ENCODE peak calls at places on chromosomes 12 and 14, in four cellular contexts. One of them, this sample, is unnamed. For H3K9me3 and H3K4me1, the result is how much of the 10 kb centered on the place peaks cover.

GRCh38 chr12:117012189-117012805 is 86.9 kb downstream of the TESC start:
- DNase-seq in mesenchymal stem cell: peak
- DNase-seq in HepG2: no peak
- DNase-seq in neuronal stem cell: no peak
- DNase-seq in this sample: no peak

GRCh38 chr12:108753969-108754368 is 22.7 kb upstream of the CORO1C start:
- DNase-seq in neuronal stem cell: no peak
- DNase-seq in HepG2: no peak
- DNase-seq in mesenchymal stem cell: no peak
- DNase-seq in this sample: no peak

GRCh38 chr12:58509116-58509885 is 411.0 kb downstream of the LRIG3 start:
- DNase-seq in mesenchymal stem cell: peak
- DNase-seq in HepG2: no peak
- DNase-seq in neuronal stem cell: no peak
- DNase-seq in this sample: no peak

GRCh38 chr12:88725592-88726143 is 145.4 kb upstream of the KITLG start:
- DNase-seq in mesenchymal stem cell: no peak
- DNase-seq in neuronal stem cell: no peak
- DNase-seq in HepG2: no peak
- DNase-seq in this sample: no peak

GRCh38 chr14:70731447-70732239 is 77.7 kb downstream of the MAP3K9 start:
- DNase-seq in HepG2: no peak
- DNase-seq in neuronal stem cell: no peak
- DNase-seq in mesenchymal stem cell: no peak
- DNase-seq in this sample: no peak

GRCh38 chr14:63493246-63493645 is 49.9 kb downstream of the PPP2R5E start:
- DNase-seq in mesenchymal stem cell: no peak
- DNase-seq in neuronal stem cell: peak
- DNase-seq in HepG2: no peak
- DNase-seq in this sample: peak

GRCh38 chr14:94145902-94146527 is 16.6 kb upstream of the IFI27L2 start:
- DNase-seq in neuronal stem cell: no peak
- DNase-seq in mesenchymal stem cell: no peak
- DNase-seq in HepG2: no peak
- DNase-seq in this sample: peak

GRCh38 chr12:127355061-127355820 is 911.7 kb upstream of the TMEM132C start:
- DNase-seq in mesenchymal stem cell: no peak
- DNase-seq in HepG2: no peak
- DNase-seq in neuronal stem cell: no peak
- DNase-seq in this sample: no peak

GRCh38 chr12:124478985-124479645 is 88.3 kb downstream of the NCOR2 start:
- DNase-seq in neuronal stem cell: no peak
- DNase-seq in mesenchymal stem cell: no peak
- DNase-seq in HepG2: no peak
- DNase-seq in this sample: no peak

GRCh38 chr14:26765768-26766550 is 168.1 kb upstream of the NOVA1 start:
- DNase-seq in neuronal stem cell: peak
- DNase-seq in HepG2: no peak
- DNase-seq in mesenchymal stem cell: peak
- DNase-seq in this sample: no peak

GRCh38 chr12:31494455-31494854 is 96.5 kb downstream of the DENND5B start:
- DNase-seq in neuronal stem cell: no peak
- DNase-seq in mesenchymal stem cell: no peak
- DNase-seq in HepG2: no peak
- DNase-seq in this sample: no peak

GRCh38 chr12:94798107-94798506 is 147.8 kb upstream of the TMCC3 start:
- DNase-seq in HepG2: no peak
- DNase-seq in mesenchymal stem cell: no peak
- DNase-seq in neuronal stem cell: no peak
- DNase-seq in this sample: no peak

GRCh38 chr14:73238941-73239340 is 1.6 kb downstream of the PAPLN start:
- DNase-seq in neuronal stem cell: no peak
- DNase-seq in HepG2: no peak
- DNase-seq in mesenchymal stem cell: no peak
- DNase-seq in this sample: no peak

GRCh38 chr14:60563113-60563512 is 54.2 kb downstream of the SIX6 start:
- DNase-seq in mesenchymal stem cell: no peak
- DNase-seq in HepG2: no peak
- DNase-seq in neuronal stem cell: no peak
- DNase-seq in this sample: no peak

GRCh38 chr14:75044322-75044721 is 6.9 kb downstream of the MLH3 start:
- DNase-seq in mesenchymal stem cell: no peak
- DNase-seq in neuronal stem cell: no peak
- DNase-seq in HepG2: no peak
- DNase-seq in this sample: no peak

GRCh38 chr12:109829667-109830066 is 3.5 kb downstream of the TRPV4 start:
- DNase-seq in neuronal stem cell: no peak
- DNase-seq in mesenchymal stem cell: no peak
- DNase-seq in HepG2: no peak
- DNase-seq in this sample: no peak

GRCh38 chr14:99734406-99735051 is 50.4 kb downstream of the CYP46A1 start:
- DNase-seq in neuronal stem cell: no peak
- DNase-seq in mesenchymal stem cell: no peak
- DNase-seq in HepG2: no peak
- DNase-seq in this sample: no peak

GRCh38 chr12:5305425-5305824 is 126.5 kb upstream of the NTF3 start:
- DNase-seq in mesenchymal stem cell: no peak
- DNase-seq in HepG2: no peak
- DNase-seq in neuronal stem cell: no peak
- DNase-seq in this sample: no peak

GRCh38 chr14:102584871-102585869 is 7.3 kb upstream of the RCOR1 start:
- DNase-seq in neuronal stem cell: peak
- DNase-seq in mesenchymal stem cell: peak
- DNase-seq in HepG2: no peak
- DNase-seq in this sample: no peak

GRCh38 chr12:11650697-11651281 is 1.3 kb downstream of the ETV6 start:
- DNase-seq in mesenchymal stem cell: peak
- DNase-seq in HepG2: peak
- DNase-seq in neuronal stem cell: peak
- DNase-seq in this sample: peak

GRCh38 chr12:111444314-111444705 is 38.6 kb downstream of the SH2B3 start:
- DNase-seq in HepG2: no peak
- DNase-seq in mesenchymal stem cell: peak
- DNase-seq in neuronal stem cell: no peak
- DNase-seq in this sample: peak

GRCh38 chr12:130017571-130018449 is 114.0 kb upstream of the TMEM132D start:
- DNase-seq in neuronal stem cell: no peak
- DNase-seq in HepG2: no peak
- DNase-seq in mesenchymal stem cell: no peak
- DNase-seq in this sample: no peak

GRCh38 chr12:72295744-72296143 is 23.6 kb downstream of the TRHDE start:
- DNase-seq in HepG2: no peak
- DNase-seq in neuronal stem cell: no peak
- DNase-seq in mesenchymal stem cell: peak
- DNase-seq in this sample: no peak

GRCh38 chr12:3069714-3070113 is 7.5 kb upstream of the TSPAN9 start:
- DNase-seq in neuronal stem cell: no peak
- DNase-seq in HepG2: no peak
- DNase-seq in mesenchymal stem cell: no peak
- DNase-seq in this sample: no peak

GRCh38 chr12:14167005-14167628 is 185.7 kb upstream of the GRIN2B start:
- DNase-seq in mesenchymal stem cell: peak
- DNase-seq in HepG2: peak
- DNase-seq in neuronal stem cell: peak
- DNase-seq in this sample: peak

GRCh38 chr14:81298911-81299310 is 78.2 kb upstream of the GTF2A1 start:
- DNase-seq in HepG2: no peak
- DNase-seq in mesenchymal stem cell: no peak
- DNase-seq in neuronal stem cell: no peak
- DNase-seq in this sample: no peak

GRCh38 chr12:85527192-85527591 is 247.2 kb downstream of the ALX1 start:
- DNase-seq in HepG2: no peak
- DNase-seq in mesenchymal stem cell: no peak
- DNase-seq in neuronal stem cell: no peak
- DNase-seq in this sample: peak

GRCh38 chr14:96588410-96589249 is 86.4 kb downstream of the PAPOLA start:
- DNase-seq in neuronal stem cell: no peak
- DNase-seq in HepG2: no peak
- DNase-seq in mesenchymal stem cell: no peak
- DNase-seq in this sample: no peak

GRCh38 chr12:46371718-46372130 is 849 bp downstream of the SLC38A2 start:
- DNase-seq in neuronal stem cell: no peak
- DNase-seq in HepG2: no peak
- DNase-seq in mesenchymal stem cell: peak
- DNase-seq in this sample: peak

GRCh38 chr12:19130224-19131019 is 889 bp downstream of the PLEKHA5 start:
- DNase-seq in HepG2: no peak
- DNase-seq in neuronal stem cell: peak
- DNase-seq in mesenchymal stem cell: no peak
- DNase-seq in this sample: no peak

GRCh38 chr14:99245541-99246511 is 26.2 kb downstream of the BCL11B start:
- DNase-seq in neuronal stem cell: no peak
- DNase-seq in HepG2: no peak
- DNase-seq in mesenchymal stem cell: no peak
- DNase-seq in this sample: no peak

GRCh38 chr12:62519043-62519442 is 52.4 kb downstream of the MON2 start:
- DNase-seq in mesenchymal stem cell: no peak
- DNase-seq in neuronal stem cell: no peak
- DNase-seq in HepG2: no peak
- DNase-seq in this sample: no peak

GRCh38 chr12:108306014-108306501 is 33.1 kb downstream of the CMKLR1 start:
- DNase-seq in HepG2: no peak
- DNase-seq in neuronal stem cell: peak
- DNase-seq in mesenchymal stem cell: peak
- DNase-seq in this sample: no peak

GRCh38 chr12:84858796-84859195 is 53.8 kb downstream of the SLC6A15 start:
- DNase-seq in HepG2: no peak
- DNase-seq in neuronal stem cell: no peak
- DNase-seq in mesenchymal stem cell: no peak
- DNase-seq in this sample: no peak

GRCh38 chr12:14410177-14410576 is 44.7 kb downstream of the ATF7IP start:
- DNase-seq in neuronal stem cell: no peak
- DNase-seq in HepG2: no peak
- DNase-seq in mesenchymal stem cell: no peak
- DNase-seq in this sample: no peak

GRCh38 chr12:131287015-131287937 is 333.6 kb downstream of the ADGRD1 start:
- DNase-seq in neuronal stem cell: no peak
- DNase-seq in mesenchymal stem cell: no peak
- DNase-seq in HepG2: no peak
- DNase-seq in this sample: no peak
- H3K9me3 ChIP-seq in neuronal stem cell: under half
- H3K9me3 ChIP-seq in mesenchymal stem cell: under half
- H3K9me3 ChIP-seq in HepG2: under half
- H3K9me3 ChIP-seq in this sample: under half

DNA sequence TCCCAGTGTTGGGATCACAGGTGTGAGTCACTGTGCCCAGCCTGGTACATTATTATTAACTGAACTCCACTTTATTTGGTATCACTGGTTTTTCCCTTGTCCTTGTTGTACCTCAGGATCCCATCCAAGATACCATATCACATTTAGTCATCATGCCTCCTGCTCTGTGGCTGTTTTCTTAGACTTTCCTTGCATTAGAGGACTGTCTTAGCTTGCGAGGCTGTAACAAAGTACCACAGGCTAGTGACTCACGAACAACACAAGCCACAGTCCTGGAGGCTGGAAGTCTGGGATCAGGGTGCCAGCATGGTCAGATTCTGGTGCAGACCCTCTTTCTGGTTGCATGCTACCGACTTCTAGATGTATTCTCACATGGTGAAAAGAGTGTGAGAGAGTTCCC is 12.2 kb downstream of the KLC1 start:
- DNase-seq in neuronal stem cell: no peak
- DNase-seq in mesenchymal stem cell: peak
- DNase-seq in HepG2: no peak
- DNase-seq in this sample: no peak
- H3K4me1 ChIP-seq in neuronal stem cell: under half
- H3K4me1 ChIP-seq in mesenchymal stem cell: under half
- H3K4me1 ChIP-seq in HepG2: under half
- H3K4me1 ChIP-seq in this sample: under half

GRCh38 chr12:1782215-1782614 is 38.1 kb upstream of the LRTM2 start:
- DNase-seq in mesenchymal stem cell: no peak
- DNase-seq in neuronal stem cell: no peak
- DNase-seq in HepG2: no peak
- DNase-seq in this sample: no peak
- H2AFZ ChIP-seq in mesenchymal stem cell: no peak
- H2AFZ ChIP-seq in neuronal stem cell: no peak
- H2AFZ ChIP-seq in HepG2: no peak
- H2AFZ ChIP-seq in this sample: no peak

GRCh38 chr14:68544150-68544892 is 248.5 kb downstream of the ZFP36L1 start:
- DNase-seq in HepG2: no peak
- DNase-seq in mesenchymal stem cell: peak
- DNase-seq in neuronal stem cell: no peak
- DNase-seq in this sample: no peak
- H3K9me3 ChIP-seq in HepG2: under half
- H3K9me3 ChIP-seq in mesenchymal stem cell: under half
- H3K9me3 ChIP-seq in neuronal stem cell: under half
- H3K9me3 ChIP-seq in this sample: under half

DNA sequence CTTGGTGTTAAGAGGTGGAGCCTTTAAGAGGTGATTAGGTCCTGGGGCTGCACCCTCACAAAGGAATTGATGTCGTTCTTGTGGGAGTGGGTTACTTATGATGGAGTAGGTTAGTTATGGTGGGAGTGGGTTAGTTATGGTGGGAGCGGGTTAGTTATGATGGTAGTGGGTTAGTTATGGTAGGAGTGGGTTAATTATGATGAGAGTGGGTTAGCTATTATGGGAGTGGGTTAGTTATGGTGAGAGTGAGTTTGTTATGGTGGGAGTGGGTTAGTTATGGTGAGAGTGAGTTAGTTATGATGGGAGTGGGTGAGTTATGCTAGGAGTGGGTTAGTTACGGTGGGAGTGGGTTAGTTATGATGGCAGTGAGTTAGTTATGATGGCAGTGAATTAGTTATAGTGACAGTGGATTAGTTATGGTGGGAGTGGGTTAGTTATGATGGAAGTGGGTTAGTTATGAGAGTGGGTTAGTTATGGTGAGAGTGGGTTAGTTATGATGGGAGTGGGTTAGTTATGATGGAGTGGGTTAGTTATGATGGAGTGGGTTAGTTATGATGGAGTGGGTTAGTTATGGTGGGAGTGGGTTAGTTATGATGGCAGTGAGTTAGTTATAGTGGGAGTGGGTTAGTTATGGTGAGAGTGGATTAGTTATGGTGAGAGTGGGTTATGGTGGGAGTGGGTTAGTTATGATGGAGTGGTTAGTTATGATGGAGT is 22.6 kb upstream of the SFSWAP start:
- DNase-seq in mesenchymal stem cell: no peak
- DNase-seq in neuronal stem cell: no peak
- DNase-seq in HepG2: no peak
- DNase-seq in this sample: no peak
- H3K4me1 ChIP-seq in mesenchymal stem cell: under half
- H3K4me1 ChIP-seq in neuronal stem cell: under half
- H3K4me1 ChIP-seq in HepG2: under half
- H3K4me1 ChIP-seq in this sample: under half

DNA sequence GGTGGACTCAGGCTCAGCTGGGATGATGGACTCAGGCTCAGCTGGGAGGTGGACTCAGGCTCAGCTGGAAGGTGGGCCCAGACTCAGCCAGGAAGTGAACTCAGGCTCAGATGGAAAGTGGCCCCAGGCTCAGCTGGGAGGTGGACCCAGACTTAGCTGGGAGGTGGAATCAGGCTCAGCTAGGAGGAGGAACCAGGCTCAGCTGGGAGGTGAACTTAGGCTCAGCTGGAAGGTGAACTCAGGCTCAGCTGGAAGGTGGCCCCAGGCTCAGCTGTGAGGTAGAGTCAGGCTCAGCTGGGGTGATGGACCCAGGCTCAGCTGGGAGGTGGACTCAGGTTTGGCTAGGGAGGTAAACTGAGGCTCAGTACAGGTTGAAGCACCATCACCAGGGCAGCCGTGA is 21.8 kb upstream of the C14orf180 start:
- DNase-seq in mesenchymal stem cell: no peak
- DNase-seq in neuronal stem cell: no peak
- DNase-seq in HepG2: no peak
- DNase-seq in this sample: no peak
- H2AFZ ChIP-seq in mesenchymal stem cell: no peak
- H2AFZ ChIP-seq in neuronal stem cell: no peak
- H2AFZ ChIP-seq in HepG2: no peak
- H2AFZ ChIP-seq in this sample: no peak